ENCODE peak calls at places on chromosome X, in nine cellular contexts. One of them, this sample, is unnamed.

GRCh38 chrX:55451125-55451524 is 802 bp upstream of the MAGEH1 start:
- DNase-seq in neural progenitor cell: no peak
- DNase-seq in uterus: no peak
- DNase-seq in cardiac muscle cell: peak; percentile 0
- DNase-seq in mucosa of descending colon: no peak
- DNase-seq in adipocyte: no peak
- DNase-seq in SJSA1: no peak
- DNase-seq in HCT116: no peak
- DNase-seq in kidney epithelial cell: no peak
- DNase-seq in this sample: no peak

GRCh38 chrX:33142331-33142730 is 69.0 kb downstream of the DMD start:
- DNase-seq in neural progenitor cell: no peak
- DNase-seq in adipocyte: no peak
- DNase-seq in cardiac muscle cell: peak; percentile 0
- DNase-seq in SJSA1: no peak
- DNase-seq in HCT116: no peak
- DNase-seq in kidney epithelial cell: no peak
- DNase-seq in mucosa of descending colon: no peak
- DNase-seq in uterus: no peak
- DNase-seq in this sample: no peak

GRCh38 chrX:12210196-12210815 is 72.0 kb downstream of the FRMPD4 start:
- DNase-seq in adipocyte: peak; percentile 25
- DNase-seq in cardiac muscle cell: peak; percentile 72
- DNase-seq in kidney epithelial cell: peak; percentile 12
- DNase-seq in uterus: peak; percentile 62
- DNase-seq in neural progenitor cell: no peak
- DNase-seq in SJSA1: peak; percentile 58
- DNase-seq in HCT116: no peak
- DNase-seq in mucosa of descending colon: no peak
- DNase-seq in this sample: no peak

GRCh38 chrX:115584715-115585114 is 23.7 kb downstream of the PLS3 start:
- DNase-seq in HCT116: no peak
- DNase-seq in neural progenitor cell: no peak
- DNase-seq in cardiac muscle cell: peak; percentile 29
- DNase-seq in adipocyte: no peak
- DNase-seq in kidney epithelial cell: no peak
- DNase-seq in uterus: no peak
- DNase-seq in mucosa of descending colon: no peak
- DNase-seq in SJSA1: no peak
- DNase-seq in this sample: no peak

GRCh38 chrX:80876877-80877276 is 67.2 kb upstream of the BRWD3 start:
- DNase-seq in kidney epithelial cell: peak; percentile 1
- DNase-seq in cardiac muscle cell: peak; percentile 51
- DNase-seq in adipocyte: peak; percentile 70
- DNase-seq in mucosa of descending colon: no peak
- DNase-seq in neural progenitor cell: peak; percentile 11
- DNase-seq in SJSA1: no peak
- DNase-seq in uterus: no peak
- DNase-seq in HCT116: peak; percentile 13
- DNase-seq in this sample: no peak

GRCh38 chrX:39946822-39947221 is 150.9 kb downstream of the BCOR start:
- DNase-seq in kidney epithelial cell: peak; percentile 37
- DNase-seq in mucosa of descending colon: no peak
- DNase-seq in cardiac muscle cell: peak; percentile 38
- DNase-seq in SJSA1: peak; percentile 83
- DNase-seq in HCT116: no peak
- DNase-seq in adipocyte: peak; percentile 45
- DNase-seq in uterus: no peak
- DNase-seq in neural progenitor cell: no peak
- DNase-seq in this sample: no peak

GRCh38 chrX:97672608-97673007 is 788.9 kb downstream of the RPA4 start:
- DNase-seq in mucosa of descending colon: no peak
- DNase-seq in SJSA1: no peak
- DNase-seq in uterus: no peak
- DNase-seq in cardiac muscle cell: no peak
- DNase-seq in HCT116: no peak
- DNase-seq in adipocyte: no peak
- DNase-seq in neural progenitor cell: no peak
- DNase-seq in kidney epithelial cell: no peak
- DNase-seq in this sample: no peak

GRCh38 chrX:137033774-137034507 is at the start of gene GPR101:
- DNase-seq in neural progenitor cell: peak; percentile 59
- DNase-seq in SJSA1: no peak
- DNase-seq in kidney epithelial cell: no peak
- DNase-seq in mucosa of descending colon: no peak
- DNase-seq in adipocyte: no peak
- DNase-seq in uterus: no peak
- DNase-seq in cardiac muscle cell: no peak
- DNase-seq in HCT116: no peak
- DNase-seq in this sample: no peak

GRCh38 chrX:81120270-81120935 is 81.3 kb downstream of the HMGN5 start:
- DNase-seq in adipocyte: no peak
- DNase-seq in neural progenitor cell: no peak
- DNase-seq in uterus: no peak
- DNase-seq in HCT116: no peak
- DNase-seq in kidney epithelial cell: no peak
- DNase-seq in cardiac muscle cell: no peak
- DNase-seq in SJSA1: no peak
- DNase-seq in mucosa of descending colon: no peak
- DNase-seq in this sample: no peak

GRCh38 chrX:54134269-54134668 is 48.8 kb downstream of the FAM120C start:
- DNase-seq in cardiac muscle cell: no peak
- DNase-seq in neural progenitor cell: no peak
- DNase-seq in uterus: no peak
- DNase-seq in SJSA1: no peak
- DNase-seq in kidney epithelial cell: no peak
- DNase-seq in HCT116: no peak
- DNase-seq in adipocyte: no peak
- DNase-seq in mucosa of descending colon: no peak
- DNase-seq in this sample: no peak

GRCh38 chrX:138710311-138710791 is 1.2 kb downstream of the FGF13 start:
- DNase-seq in cardiac muscle cell: no peak
- DNase-seq in uterus: no peak
- DNase-seq in neural progenitor cell: peak; percentile 19
- DNase-seq in SJSA1: no peak
- DNase-seq in HCT116: no peak
- DNase-seq in adipocyte: no peak
- DNase-seq in kidney epithelial cell: no peak
- DNase-seq in mucosa of descending colon: peak; percentile 6
- DNase-seq in this sample: no peak

GRCh38 chrX:340641-341423 is 22.2 kb upstream of the GTPBP6 start:
- DNase-seq in kidney epithelial cell: no peak
- DNase-seq in uterus: no peak
- DNase-seq in neural progenitor cell: no peak
- DNase-seq in HCT116: no peak
- DNase-seq in adipocyte: no peak
- DNase-seq in mucosa of descending colon: peak; percentile 15
- DNase-seq in SJSA1: no peak
- DNase-seq in cardiac muscle cell: no peak
- DNase-seq in this sample: no peak

GRCh38 chrX:139026406-139027200 is 315.1 kb upstream of the FGF13 start:
- DNase-seq in SJSA1: no peak
- DNase-seq in neural progenitor cell: no peak
- DNase-seq in cardiac muscle cell: no peak
- DNase-seq in adipocyte: no peak
- DNase-seq in uterus: no peak
- DNase-seq in HCT116: no peak
- DNase-seq in kidney epithelial cell: no peak
- DNase-seq in mucosa of descending colon: no peak
- DNase-seq in this sample: no peak

GRCh38 chrX:13669246-13669689 is 16.3 kb downstream of the TCEANC start:
- DNase-seq in SJSA1: peak; percentile 58
- DNase-seq in neural progenitor cell: no peak
- DNase-seq in cardiac muscle cell: peak; percentile 95
- DNase-seq in HCT116: peak; percentile 90
- DNase-seq in uterus: peak; percentile 77
- DNase-seq in mucosa of descending colon: peak; percentile 48
- DNase-seq in kidney epithelial cell: peak; percentile 96
- DNase-seq in adipocyte: peak; percentile 88
- DNase-seq in this sample: no peak

GRCh38 chrX:129780441-129781105 is 824 bp downstream of the SASH3 start:
- DNase-seq in adipocyte: no peak
- DNase-seq in SJSA1: no peak
- DNase-seq in HCT116: no peak
- DNase-seq in uterus: no peak
- DNase-seq in neural progenitor cell: no peak
- DNase-seq in mucosa of descending colon: no peak
- DNase-seq in cardiac muscle cell: no peak
- DNase-seq in kidney epithelial cell: no peak
- DNase-seq in this sample: no peak

GRCh38 chrX:129773649-129774458 is 5.9 kb upstream of the SASH3 start:
- DNase-seq in uterus: no peak
- DNase-seq in neural progenitor cell: peak; percentile 5
- DNase-seq in cardiac muscle cell: no peak
- DNase-seq in kidney epithelial cell: no peak
- DNase-seq in adipocyte: no peak
- DNase-seq in SJSA1: no peak
- DNase-seq in mucosa of descending colon: no peak
- DNase-seq in HCT116: no peak
- DNase-seq in this sample: no peak

GRCh38 chrX:129779086-129779672 is 570 bp upstream of the SASH3 start:
- DNase-seq in uterus: no peak
- DNase-seq in kidney epithelial cell: no peak
- DNase-seq in mucosa of descending colon: no peak
- DNase-seq in adipocyte: no peak
- DNase-seq in SJSA1: no peak
- DNase-seq in HCT116: no peak
- DNase-seq in neural progenitor cell: no peak
- DNase-seq in cardiac muscle cell: no peak
- DNase-seq in this sample: no peak

GRCh38 chrX:129779747-129780146 is at the start of gene SASH3:
- DNase-seq in neural progenitor cell: no peak
- DNase-seq in mucosa of descending colon: peak; percentile 55
- DNase-seq in adipocyte: no peak
- DNase-seq in kidney epithelial cell: no peak
- DNase-seq in uterus: no peak
- DNase-seq in cardiac muscle cell: no peak
- DNase-seq in SJSA1: no peak
- DNase-seq in HCT116: no peak
- DNase-seq in this sample: no peak

GRCh38 chrX:129777218-129777768 is 2.5 kb upstream of the SASH3 start:
- DNase-seq in uterus: no peak
- DNase-seq in SJSA1: no peak
- DNase-seq in adipocyte: no peak
- DNase-seq in HCT116: no peak
- DNase-seq in cardiac muscle cell: no peak
- DNase-seq in kidney epithelial cell: no peak
- DNase-seq in neural progenitor cell: no peak
- DNase-seq in mucosa of descending colon: peak; percentile 78
- DNase-seq in this sample: no peak
- H3K4me3 ChIP-seq in uterus: no peak overlapping the region
- H3K4me3 ChIP-seq in SJSA1: no peak overlapping the region
- H3K4me3 ChIP-seq in adipocyte: no peak overlapping the region
- H3K4me3 ChIP-seq in HCT116: no peak overlapping the region
- H3K4me3 ChIP-seq in cardiac muscle cell: no peak overlapping the region
- H3K4me3 ChIP-seq in kidney epithelial cell: no peak overlapping the region
- H3K4me3 ChIP-seq in neural progenitor cell: no peak overlapping the region
- H3K4me3 ChIP-seq in mucosa of descending colon: no peak overlapping the region
- H3K4me3 ChIP-seq in this sample: no peak overlapping the region

GRCh38 chrX:153609917-153610833 is 11.2 kb upstream of the CCNQ start:
- DNase-seq in uterus: peak; percentile 80
- DNase-seq in mucosa of descending colon: peak; percentile 80
- DNase-seq in HCT116: peak; percentile 28
- DNase-seq in adipocyte: peak; percentile 86
- DNase-seq in cardiac muscle cell: peak; percentile 75
- DNase-seq in SJSA1: peak; percentile 64
- DNase-seq in neural progenitor cell: peak; percentile 86
- DNase-seq in kidney epithelial cell: peak; percentile 1
- DNase-seq in this sample: peak; percentile 87
- H3K4me3 ChIP-seq in uterus: peak overlapping the region; percentile 32
- H3K4me3 ChIP-seq in mucosa of descending colon: no peak overlapping the region
- H3K4me3 ChIP-seq in HCT116: no peak overlapping the region
- H3K4me3 ChIP-seq in adipocyte: no peak overlapping the region
- H3K4me3 ChIP-seq in cardiac muscle cell: peak overlapping the region; percentile 33
- H3K4me3 ChIP-seq in SJSA1: no peak overlapping the region
- H3K4me3 ChIP-seq in neural progenitor cell: peak overlapping the region; percentile 45
- H3K4me3 ChIP-seq in kidney epithelial cell: peak overlapping the region; percentile 5
- H3K4me3 ChIP-seq in this sample: peak overlapping the region; percentile 55

GRCh38 chrX:49155243-49155899 is 7.2 kb upstream of the MAGIX start:
- DNase-seq in mucosa of descending colon: no peak
- DNase-seq in HCT116: peak; percentile 62
- DNase-seq in kidney epithelial cell: no peak
- DNase-seq in neural progenitor cell: peak; percentile 87
- DNase-seq in uterus: peak; percentile 46
- DNase-seq in cardiac muscle cell: peak; percentile 80
- DNase-seq in adipocyte: peak; percentile 42
- DNase-seq in SJSA1: peak; percentile 64
- DNase-seq in this sample: no peak
- H3K4me3 ChIP-seq in mucosa of descending colon: no peak overlapping the region
- H3K4me3 ChIP-seq in HCT116: peak overlapping the region; percentile 57
- H3K4me3 ChIP-seq in kidney epithelial cell: peak overlapping the region; percentile 55
- H3K4me3 ChIP-seq in neural progenitor cell: peak overlapping the region; percentile 43
- H3K4me3 ChIP-seq in uterus: peak overlapping the region; percentile 49
- H3K4me3 ChIP-seq in cardiac muscle cell: peak overlapping the region; percentile 35
- H3K4me3 ChIP-seq in adipocyte: peak overlapping the region; percentile 77
- H3K4me3 ChIP-seq in SJSA1: peak overlapping the region; percentile 40
- H3K4me3 ChIP-seq in this sample: peak overlapping the region; percentile 48

GRCh38 chrX:118976599-118977340 is 2.4 kb downstream of the LONRF3 start:
- DNase-seq in adipocyte: peak; percentile 7
- DNase-seq in mucosa of descending colon: peak; percentile 89
- DNase-seq in HCT116: no peak
- DNase-seq in cardiac muscle cell: peak; percentile 16
- DNase-seq in kidney epithelial cell: no peak
- DNase-seq in SJSA1: peak; percentile 44
- DNase-seq in neural progenitor cell: no peak
- DNase-seq in uterus: peak; percentile 43
- DNase-seq in this sample: peak; percentile 40

GRCh38 chrX:118974908-118975671 is 672 bp downstream of the LONRF3 start:
- DNase-seq in uterus: peak; percentile 30
- DNase-seq in mucosa of descending colon: peak; percentile 77
- DNase-seq in kidney epithelial cell: no peak
- DNase-seq in HCT116: no peak
- DNase-seq in cardiac muscle cell: peak; percentile 30
- DNase-seq in adipocyte: peak; percentile 21
- DNase-seq in neural progenitor cell: peak; percentile 59
- DNase-seq in SJSA1: peak; percentile 42
- DNase-seq in this sample: peak; percentile 30

GRCh38 chrX:118975831-118976598 is 1.6 kb downstream of the LONRF3 start:
- DNase-seq in kidney epithelial cell: no peak
- DNase-seq in adipocyte: peak; percentile 46
- DNase-seq in cardiac muscle cell: peak; percentile 58
- DNase-seq in SJSA1: peak; percentile 64
- DNase-seq in mucosa of descending colon: peak; percentile 82
- DNase-seq in uterus: peak; percentile 84
- DNase-seq in HCT116: no peak
- DNase-seq in neural progenitor cell: peak; percentile 44
- DNase-seq in this sample: peak; percentile 13

GRCh38 chrX:118978451-118978850 is 4.0 kb downstream of the LONRF3 start:
- DNase-seq in adipocyte: no peak
- DNase-seq in HCT116: no peak
- DNase-seq in mucosa of descending colon: no peak
- DNase-seq in uterus: no peak
- DNase-seq in SJSA1: no peak
- DNase-seq in kidney epithelial cell: no peak
- DNase-seq in cardiac muscle cell: no peak
- DNase-seq in neural progenitor cell: no peak
- DNase-seq in this sample: no peak

DNA sequence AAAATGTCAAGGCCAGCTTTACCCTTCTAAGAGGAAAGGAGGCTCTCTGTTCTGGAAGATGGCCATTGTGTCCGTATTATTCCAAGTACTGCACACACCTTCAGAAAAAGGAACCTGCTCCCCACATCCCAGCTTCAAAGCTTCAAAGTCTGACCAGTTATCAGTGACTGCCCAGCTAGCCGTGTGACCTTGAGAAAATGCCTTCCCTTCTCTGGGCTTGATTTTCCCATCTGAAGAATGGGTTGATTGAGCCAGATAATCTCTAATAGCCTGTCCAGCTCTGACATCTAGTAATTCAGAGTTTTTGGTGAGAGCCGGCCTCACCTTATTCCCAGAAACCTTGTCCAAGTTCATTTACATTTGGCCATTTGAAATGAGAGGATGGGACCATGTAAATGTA is 3.0 kb downstream of the LONRF3 start:
- DNase-seq in mucosa of descending colon: no peak
- DNase-seq in SJSA1: no peak
- DNase-seq in cardiac muscle cell: no peak
- DNase-seq in neural progenitor cell: no peak
- DNase-seq in kidney epithelial cell: no peak
- DNase-seq in HCT116: no peak
- DNase-seq in adipocyte: no peak
- DNase-seq in uterus: no peak
- DNase-seq in this sample: no peak
- H3K4me3 ChIP-seq in mucosa of descending colon: no peak overlapping the region
- H3K4me3 ChIP-seq in SJSA1: no peak overlapping the region
- H3K4me3 ChIP-seq in cardiac muscle cell: no peak overlapping the region
- H3K4me3 ChIP-seq in neural progenitor cell: no peak overlapping the region
- H3K4me3 ChIP-seq in kidney epithelial cell: no peak overlapping the region
- H3K4me3 ChIP-seq in HCT116: no peak overlapping the region
- H3K4me3 ChIP-seq in adipocyte: no peak overlapping the region
- H3K4me3 ChIP-seq in uterus: no peak overlapping the region
- H3K4me3 ChIP-seq in this sample: no peak overlapping the region